ENCODE peak calls at places on chromosomes 3 and 15, in nine cellular contexts. T is occipital lobe; A is thoracic aorta; L is germinal center; G is stimulated activated naive CD4-positive, alpha-beta T cell; B is ELR; V is right cardiac atrium; D is Ammon's horn; H is psoas muscle. F is an unnamed sample.

GRCh38 chr3:3027976-3028567 is 82.1 kb downstream of the IL5RA start:
- DNase-seq in V (no peak), B (no peak), H (no peak), T (no peak), L (no peak), G (peak), D (no peak), A (no peak), F (no peak)

GRCh38 chr3:49924683-49925082 is 4.9 kb downstream of the MON1A start:
- DNase-seq in A (no peak), V (no peak), T (no peak), H (no peak), B (peak), G (no peak), L (no peak), D (no peak), F (no peak)

GRCh38 chr15:89358435-89358754 is 23.8 kb upstream of the POLG start:
- DNase-seq in V (no peak), L (no peak), T (no peak), H (no peak), B (no peak), A (no peak), G (no peak), D (no peak), F (no peak)

GRCh38 chr3:32500880-32501784 is 1.5 kb downstream of the CMTM6 start:
- DNase-seq in D (no peak), V (peak), G (no peak), H (no peak), T (peak), L (no peak), B (peak), A (no peak), F (no peak)

GRCh38 chr3:51799879-51800757 is 21.1 kb upstream of the IQCF6 start:
- DNase-seq in D (peak), V (no peak), H (no peak), L (peak), B (peak), T (no peak), G (peak), A (no peak), F (peak)

GRCh38 chr3:35721628-35722027 is 82.3 kb downstream of the ARPP21 start:
- DNase-seq in A (no peak), L (no peak), T (no peak), H (no peak), V (no peak), G (no peak), B (no peak), D (no peak), F (no peak)

GRCh38 chr15:42158941-42159340 is 2.5 kb upstream of the PLA2G4F start:
- DNase-seq in L (no peak), D (no peak), H (no peak), A (no peak), G (no peak), T (no peak), B (no peak), V (no peak), F (no peak)

GRCh38 chr15:92869263-92869940 is 30.7 kb upstream of the CHD2 start:
- DNase-seq in L (no peak), D (no peak), H (no peak), B (peak), V (no peak), G (no peak), T (no peak), A (no peak), F (no peak)

GRCh38 chr3:177262396-177262795 is 65.1 kb upstream of the TBL1XR1 start:
- DNase-seq in H (no peak), B (no peak), V (no peak), T (no peak), G (no peak), L (no peak), D (no peak), A (no peak), F (no peak)

GRCh38 chr3:5388091-5388490 is 200.6 kb downstream of the EDEM1 start:
- DNase-seq in H (no peak), G (no peak), D (no peak), T (no peak), V (no peak), B (no peak), A (no peak), L (no peak), F (no peak)

GRCh38 chr3:63625161-63625560 is 27.3 kb upstream of the SNTN start:
- DNase-seq in G (no peak), V (no peak), H (no peak), D (peak), L (no peak), A (no peak), T (no peak), B (peak), F (peak)

GRCh38 chr15:100898661-100899462 is 19.2 kb downstream of the ALDH1A3 start:
- DNase-seq in D (no peak), B (no peak), H (no peak), L (no peak), T (no peak), G (no peak), V (no peak), A (no peak), F (no peak)

GRCh38 chr3:66350601-66351000 is 129.8 kb downstream of the SLC25A26 start:
- DNase-seq in A (no peak), B (no peak), H (no peak), V (no peak), L (no peak), T (no peak), G (no peak), D (no peak), F (no peak)

GRCh38 chr3:177979684-177980083 is 556.6 kb upstream of the KCNMB2 start:
- DNase-seq in G (no peak), B (no peak), L (no peak), H (no peak), D (no peak), A (no peak), T (no peak), V (no peak), F (no peak)

GRCh38 chr3:126300001-126300760 is 57.0 kb downstream of the KLF15 start:
- DNase-seq in T (no peak), V (no peak), B (no peak), A (no peak), H (no peak), G (no peak), L (no peak), D (no peak), F (no peak)

GRCh38 chr3:113985526-113985925 is 37.7 kb downstream of the ZDHHC23 start:
- DNase-seq in D (no peak), H (no peak), G (no peak), T (no peak), L (peak), A (no peak), V (no peak), B (no peak), F (no peak)

GRCh38 chr15:45228931-45229330 is 23.1 kb upstream of the SLC28A2 start:
- DNase-seq in T (no peak), L (no peak), H (peak), G (no peak), B (no peak), D (no peak), V (no peak), A (no peak), F (no peak)

GRCh38 chr3:126510323-126510910 is 7.2 kb downstream of the UROC1 start:
- DNase-seq in T (no peak), L (no peak), H (peak), G (no peak), B (no peak), A (no peak), V (no peak), D (no peak), F (no peak)

GRCh38 chr15:64571857-64572291 is 111.5 kb downstream of the ZNF609 start:
- DNase-seq in A (no peak), H (no peak), G (no peak), L (peak), V (no peak), T (no peak), D (peak), B (no peak), F (peak)

GRCh38 chr15:49697121-49697520 is 76.3 kb downstream of the DTWD1 start:
- DNase-seq in G (no peak), B (peak), H (no peak), D (no peak), V (no peak), A (no peak), T (no peak), L (no peak), F (no peak)

GRCh38 chr15:22968356-22968755 is 11.8 kb downstream of the CYFIP1 start:
- DNase-seq in B (peak), D (peak), L (no peak), H (no peak), A (no peak), V (no peak), T (no peak), G (no peak), F (no peak)

GRCh38 chr3:120821426-120821825 is 78.9 kb downstream of the GTF2E1 start:
- DNase-seq in A (no peak), V (no peak), B (no peak), T (no peak), L (no peak), G (no peak), D (no peak), H (no peak), F (no peak)

GRCh38 chr15:95281470-95281869 is 1049.0 kb upstream of the NR2F2 start:
- DNase-seq in T (no peak), B (peak), A (no peak), D (no peak), H (no peak), G (no peak), L (no peak), V (no peak), F (no peak)

F was measured in globus pallidus.